ENCODE peak calls at places on chromosomes 11 and 22, in four cellular contexts. Y is psoas muscle, E is hepatocyte, B is colonic mucosa. G is an unnamed sample. For H3K4me1, the result is how much of the 10 kb centered on the place peaks cover.

GRCh38 chr11:68677432-68677831 is 6.9 kb upstream of the GAL start:
- DNase-seq in B (no peak), E (peak), Y (peak), G (peak)

GRCh38 chr11:106271126-106271525 is 193.7 kb downstream of the AASDHPPT start:
- DNase-seq in B (no peak), E (no peak), Y (no peak), G (no peak)

GRCh38 chr22:24236656-24237055 is 8.2 kb downstream of the GGT5 start:
- DNase-seq in E (no peak), Y (no peak), B (no peak), G (no peak)

GRCh38 chr11:75778962-75779361 is 10.4 kb downstream of the DGAT2 start:
- DNase-seq in Y (no peak), B (no peak), E (no peak), G (no peak)

GRCh38 chr22:25478573-25478972 is 85.9 kb upstream of the GRK3 start:
- DNase-seq in E (no peak), B (no peak), Y (no peak), G (no peak)

GRCh38 chr11:65590240-65590738 is 5.3 kb downstream of the KCNK7 start:
- DNase-seq in B (no peak), Y (no peak), E (no peak), G (peak)

GRCh38 chr11:8018742-8019631 is 31.9 kb downstream of the EIF3F start:
- DNase-seq in B (peak), E (peak), Y (peak), G (peak)

GRCh38 chr11:61890536-61891330 is 612 bp downstream of the FADS3 start:
- DNase-seq in E (peak), Y (peak), B (peak), G (peak)

GRCh38 chr22:38141574-38141973 is 31.1 kb upstream of the BAIAP2L2 start:
- DNase-seq in B (no peak), E (no peak), Y (no peak), G (no peak)

DNA sequence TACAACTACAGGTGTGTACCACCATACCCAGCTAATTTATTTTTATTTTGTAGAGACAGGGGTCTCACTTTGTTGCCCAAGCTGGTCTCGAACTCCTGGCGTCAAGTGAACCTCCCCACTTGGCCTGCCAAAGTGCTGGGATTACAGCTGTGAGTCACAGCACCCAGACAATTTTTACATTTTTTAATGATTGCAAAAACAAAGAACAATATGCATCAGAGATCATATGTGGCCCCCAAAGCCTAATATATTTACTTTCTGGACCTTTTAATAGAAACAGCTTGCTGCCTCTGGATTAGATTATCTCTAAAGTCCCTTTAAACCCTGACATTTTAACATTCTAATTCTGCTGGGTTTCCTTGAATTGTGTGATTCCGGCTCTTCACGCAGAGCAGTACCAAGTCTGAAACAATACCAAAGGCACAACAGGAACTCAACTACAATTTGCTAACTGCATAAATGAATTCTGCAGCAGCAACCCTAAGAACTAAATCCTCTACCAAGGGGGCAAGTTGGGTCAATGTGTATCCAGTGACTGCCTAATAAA is 25.0 kb downstream of the RAB30 start:
- DNase-seq in Y (no peak), B (no peak), E (no peak), G (no peak)
- H3K27ac ChIP-seq in Y (peak), B (no peak), E (no peak), G (no peak)

DNA sequence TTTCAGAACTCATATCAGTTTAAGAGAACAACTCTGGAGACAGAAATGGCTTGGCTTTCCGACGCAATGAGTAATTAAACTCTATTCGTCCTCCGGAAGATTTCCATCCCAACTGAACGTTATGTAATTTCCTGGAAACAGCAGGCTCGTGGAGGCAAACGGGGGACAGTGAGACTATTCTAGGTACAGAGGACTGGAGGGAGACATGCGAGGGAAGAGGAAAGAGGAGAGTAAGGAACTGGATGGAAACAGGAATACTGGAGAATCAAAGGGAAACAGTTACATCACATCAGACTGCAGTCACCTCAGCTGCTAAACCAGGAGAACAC is 28.3 kb downstream of the PPP2R1B start:
- DNase-seq in B (no peak), Y (no peak), E (no peak), G (no peak)
- H3K4me1 ChIP-seq in B (under half), Y (half or more), E (under half), G (under half)

GRCh38 chr22:36913431-36914382 is at the start of gene CSF2RB:
- DNase-seq in B (peak), E (no peak), Y (peak), G (no peak)
- H3K27ac ChIP-seq in B (peak), E (no peak), Y (no peak), G (no peak)

DNA sequence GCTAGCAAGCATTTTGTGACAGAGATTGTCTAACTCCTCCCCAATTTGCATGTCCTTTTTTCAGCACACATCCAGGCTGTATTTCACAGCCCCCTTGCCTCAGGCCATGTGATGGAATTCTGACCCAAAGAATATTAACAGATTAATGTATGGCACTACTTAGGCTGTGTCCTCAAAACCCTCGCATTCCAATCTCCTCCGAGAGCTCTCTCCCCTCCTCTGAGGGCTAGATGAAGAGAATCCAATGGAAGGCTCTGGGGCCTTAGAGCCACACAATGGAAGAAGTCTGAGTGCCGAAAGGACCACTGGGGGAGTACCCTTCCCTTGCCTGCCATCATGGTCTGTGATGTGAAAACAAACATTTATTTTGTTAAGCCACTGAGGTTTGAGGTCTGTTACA is 13.7 kb upstream of the NNMT start:
- DNase-seq in B (no peak), Y (no peak), E (no peak), G (no peak)
- H3K4me1 ChIP-seq in B (under half), Y (under half), E (under half), G (under half)

G was measured in SJCRH30.